ENCODE peak calls at places on chromosomes 13 and 19, in eight cellular contexts. P is ureter; R is C1 segment of cervical spinal cord; W is naive B cell; Q is activated CD4-positive, alpha-beta memory T cell treated with anti-CD3 and anti-CD28 coated beads, Interleukin-2, amount 10 ng/mL, durations not matched to agents 7 days and 5 days; S is AG20443; N is neuronal stem cell; D is GM20000. X is an unnamed sample.

GRCh38 chr13:41915096-41915495 is 45.8 kb downstream of the VWA8 start:
- DNase-seq in P (no peak), R (no peak), W (no peak), Q (no peak), S (no peak), N (no peak), D (no peak), X (no peak)

GRCh38 chr13:102309110-102309509 is 92.7 kb downstream of the FGF14 start:
- DNase-seq in P (no peak), R (no peak), W (no peak), Q (no peak), S (no peak), N (no peak), D (no peak), X (no peak)

GRCh38 chr19:2736550-2737190 is 3.1 kb downstream of the SLC39A3 start:
- DNase-seq in P (no peak), R (no peak), W (no peak), Q (no peak), S (no peak), N (no peak), D (no peak), X (no peak)

GRCh38 chr19:37074819-37075362 is 3.3 kb upstream of the ZNF420 start:
- DNase-seq in P (no peak), R (no peak), W (no peak), Q (no peak), S (no peak), N (no peak), D (no peak), X (no peak)

GRCh38 chr13:76148374-76148773 is 512.2 kb downstream of the LMO7 start:
- DNase-seq in P (no peak), R (no peak), W (no peak), Q (no peak), S (no peak), N (no peak), D (no peak), X (no peak)

GRCh38 chr19:50658438-50659317 is 9.4 kb downstream of the C19orf81 start:
- DNase-seq in P (peak), R (peak), W (peak), Q (peak), S (peak), N (peak), D (peak), X (no peak)

GRCh38 chr19:1082165-1082927 is 12.8 kb downstream of the POLR2E start:
- DNase-seq in P (peak), R (no peak), W (no peak), Q (peak), S (peak), N (peak), D (peak), X (no peak)

GRCh38 chr13:24279267-24279666 is 30.1 kb upstream of the C1QTNF9 start:
- DNase-seq in P (no peak), R (no peak), W (no peak), Q (no peak), S (no peak), N (no peak), D (no peak), X (no peak)

GRCh38 chr19:6058411-6059201 is 51.7 kb downstream of the RFX2 start:
- DNase-seq in P (peak), R (no peak), W (no peak), Q (no peak), S (no peak), N (no peak), D (no peak), X (no peak)

GRCh38 chr19:55486971-55487883 is 1.0 kb upstream of the SSC5D start:
- DNase-seq in P (peak), R (no peak), W (no peak), Q (peak), S (peak), N (no peak), D (peak), X (peak)

GRCh38 chr13:49683489-49683888 is 7.8 kb downstream of the EBPL start:
- DNase-seq in P (no peak), R (no peak), W (no peak), Q (peak), S (no peak), N (no peak), D (peak), X (no peak)

GRCh38 chr19:15464394-15465385 is at the start of gene RASAL3:
- DNase-seq in P (no peak), R (peak), W (peak), Q (peak), S (no peak), N (no peak), D (peak), X (no peak)

GRCh38 chr13:89307278-89307677 is 1636.1 kb downstream of the SLITRK5 start:
- DNase-seq in P (no peak), R (no peak), W (no peak), Q (no peak), S (no peak), N (no peak), D (no peak), X (no peak)

GRCh38 chr13:110302154-110302553 is 4.8 kb downstream of the COL4A1 start:
- DNase-seq in P (no peak), R (no peak), W (no peak), Q (no peak), S (no peak), N (no peak), D (peak), X (no peak)

GRCh38 chr19:43748205-43748594 is 6.6 kb downstream of the SMG9 start:
- DNase-seq in P (no peak), R (no peak), W (no peak), Q (no peak), S (no peak), N (no peak), D (no peak), X (no peak)

GRCh38 chr13:30997697-30998547 is 65.5 kb downstream of the TEX26 start:
- DNase-seq in P (no peak), R (no peak), W (no peak), Q (no peak), S (no peak), N (no peak), D (no peak), X (no peak)

GRCh38 chr13:70080030-70080429 is 27.6 kb upstream of the ATXN8OS start:
- DNase-seq in P (no peak), R (no peak), W (no peak), Q (no peak), S (no peak), N (no peak), D (no peak), X (no peak)

GRCh38 chr13:81406022-81406421 is 1065.1 kb upstream of the SPRY2 start:
- DNase-seq in P (no peak), R (no peak), W (no peak), Q (no peak), S (no peak), N (no peak), D (no peak), X (no peak)

GRCh38 chr13:113746671-113747070 is 12.4 kb upstream of the TMEM255B start:
- DNase-seq in P (no peak), R (no peak), W (no peak), Q (no peak), S (no peak), N (no peak), D (no peak), X (no peak)

GRCh38 chr13:62643007-62643483 is 1227.4 kb upstream of the PCDH20 start:
- DNase-seq in P (no peak), R (no peak), W (no peak), Q (no peak), S (no peak), N (no peak), D (no peak), X (peak)

GRCh38 chr19:38898788-38899446 is 501 bp downstream of the SIRT2 start:
- DNase-seq in P (no peak), R (no peak), W (no peak), Q (no peak), S (peak), N (peak), D (no peak), X (no peak)

GRCh38 chr13:19601749-19602725 is 31.4 kb upstream of the MPHOSPH8 start:
- DNase-seq in P (no peak), R (no peak), W (peak), Q (peak), S (peak), N (peak), D (peak), X (peak)

GRCh38 chr19:48961673-48962028 is 3.5 kb upstream of the FTL start:
- DNase-seq in P (no peak), R (no peak), W (no peak), Q (no peak), S (no peak), N (no peak), D (no peak), X (no peak)

GRCh38 chr13:76667551-76667950 is 218.7 kb downstream of the KCTD12 start:
- DNase-seq in P (no peak), R (no peak), W (no peak), Q (no peak), S (peak), N (no peak), D (no peak), X (no peak)

GRCh38 chr19:48629599-48630288 is 7.4 kb downstream of the DBP start:
- DNase-seq in P (peak), R (no peak), W (no peak), Q (no peak), S (no peak), N (peak), D (no peak), X (no peak)

GRCh38 chr13:112510002-112510780 is 77.8 kb downstream of the TUBGCP3 start:
- DNase-seq in P (no peak), R (peak), W (no peak), Q (no peak), S (peak), N (peak), D (peak), X (peak)